ENCODE peak calls at places on chromosomes 7 and 10, in seven cellular contexts. S, K, L, V, F, E and P are unnamed samples.

GRCh38 chr10:58260334-58260733 is 7.4 kb downstream of the IPMK start:
- DNase-seq in E (no peak), F (no peak), S (no peak), L (no peak), V (no peak), K (no peak), P (no peak)

GRCh38 chr7:16051561-16052280 is 365.2 kb upstream of the MEOX2 start:
- DNase-seq in E (no peak), S (no peak), K (no peak), L (peak), V (no peak), F (peak), P (no peak)

GRCh38 chr7:131721660-131722059 is 165.2 kb upstream of the PODXL start:
- DNase-seq in K (no peak), F (no peak), S (no peak), E (no peak), L (no peak), V (no peak), P (no peak)

GRCh38 chr7:2567663-2568238 is 9.0 kb downstream of the IQCE start:
- DNase-seq in K (no peak), S (peak), E (peak), F (peak), L (peak), V (no peak), P (peak)

GRCh38 chr7:28389504-28390385 is 22.6 kb upstream of the CREB5 start:
- DNase-seq in E (peak), S (no peak), L (peak), K (no peak), F (peak), V (peak), P (peak)

GRCh38 chr7:114715907-114716306 is 206.0 kb upstream of the MDFIC start:
- DNase-seq in E (peak), K (no peak), L (no peak), F (peak), S (no peak), V (no peak), P (no peak)

GRCh38 chr7:143257501-143257900 is 5.7 kb upstream of the GSTK1 start:
- DNase-seq in V (no peak), K (no peak), S (no peak), F (no peak), E (peak), L (no peak), P (no peak)

GRCh38 chr10:132865851-132866600 is 76.3 kb downstream of the CFAP46 start:
- DNase-seq in S (peak), F (no peak), E (no peak), K (peak), V (no peak), L (no peak), P (no peak)

GRCh38 chr7:2904202-2904601 is 60.1 kb upstream of the GNA12 start:
- DNase-seq in K (no peak), F (no peak), E (no peak), L (no peak), V (no peak), S (no peak), P (no peak)

GRCh38 chr7:149277871-149278270 is 15.9 kb downstream of the ZNF783 start:
- DNase-seq in K (no peak), V (no peak), E (no peak), L (no peak), F (no peak), S (no peak), P (no peak)

GRCh38 chr10:124162774-124163354 is 69.5 kb upstream of the CHST15 start:
- DNase-seq in V (no peak), S (no peak), K (no peak), E (no peak), L (no peak), F (no peak), P (no peak)

GRCh38 chr7:157558061-157558460 is 221.3 kb downstream of the DNAJB6 start:
- DNase-seq in V (no peak), S (no peak), K (no peak), F (no peak), E (no peak), L (no peak), P (no peak)

GRCh38 chr7:141788296-141788695 is 1.7 kb upstream of the TAS2R5 start:
- DNase-seq in L (no peak), F (no peak), E (no peak), K (no peak), V (no peak), S (no peak), P (no peak)

DNA sequence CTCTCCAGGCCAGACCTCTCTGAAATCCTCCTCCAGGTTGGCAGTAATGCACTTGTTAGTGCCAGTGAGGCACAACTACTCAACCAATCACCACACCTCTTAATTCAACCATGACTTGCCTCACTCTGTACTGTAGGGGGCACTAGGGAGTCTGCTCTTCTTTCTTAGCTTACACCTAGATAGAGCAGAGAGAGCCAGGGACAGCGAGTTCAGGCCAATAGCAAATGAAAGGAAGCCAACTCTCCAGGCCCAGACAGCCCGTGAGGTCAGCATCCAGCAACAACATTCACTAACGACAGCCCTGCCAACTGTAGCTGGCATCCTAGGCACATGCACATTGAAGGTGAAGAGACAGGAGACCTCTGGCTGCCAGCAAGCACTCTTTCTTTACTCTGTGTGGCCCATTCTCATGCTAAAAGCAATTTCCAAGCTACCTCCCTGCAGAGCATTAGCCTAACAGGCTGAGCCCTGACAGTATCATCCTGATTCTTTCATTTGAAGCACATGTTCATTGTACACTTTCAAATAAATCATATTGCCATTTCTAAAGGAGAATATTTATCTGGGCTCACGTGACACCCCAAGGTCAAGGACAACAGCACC is 136.3 kb downstream of the DPY19L1 start:
- DNase-seq in K (no peak), V (no peak), L (peak), F (no peak), S (peak), E (peak), P (no peak)
- TF ChIP-seq CTCF in K (no peak), V (no peak), L (peak), F (peak), S (peak), E (peak), P (no peak)

DNA sequence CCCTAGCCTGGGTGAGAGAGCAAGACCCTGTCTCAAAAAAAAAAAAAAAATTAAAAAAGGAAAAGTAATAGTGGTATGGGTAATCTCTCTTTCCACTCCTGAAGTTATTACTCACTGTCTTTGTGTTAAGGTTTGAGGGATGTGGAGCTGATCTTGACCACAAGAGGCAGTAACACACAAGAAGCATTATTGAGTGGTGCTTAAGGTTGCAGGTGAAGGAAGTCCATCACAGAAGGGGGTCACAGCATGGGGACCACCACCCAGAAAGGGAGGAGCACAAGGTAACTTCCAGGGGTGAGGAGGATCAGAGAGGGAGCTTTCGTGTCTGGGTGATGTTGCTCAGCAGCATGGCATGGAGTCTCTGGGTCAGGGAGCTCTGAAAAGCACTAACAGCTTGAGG is 100.2 kb upstream of the DNAJC1 start:
- DNase-seq in K (no peak), V (no peak), L (peak), S (peak), E (peak), F (no peak), P (no peak)
- TF ChIP-seq CTCF in K (no peak), V (peak), L (peak), S (peak), E (no peak), F (peak), P (peak)

GRCh38 chr10:113953505-113954272 is 90.0 kb upstream of the ADRB1 start:
- DNase-seq in V (no peak), K (no peak), L (no peak), S (no peak), E (peak), F (no peak), P (no peak)
- TF ChIP-seq CTCF in V (no peak), K (no peak), L (peak), S (peak), E (no peak), F (peak), P (peak)

GRCh38 chr10:54800677-54801480 is at the start of gene PCDH15:
- DNase-seq in F (peak), L (no peak), E (peak), K (no peak), S (peak), V (no peak), P (no peak)
- TF ChIP-seq CTCF in F (peak), L (no peak), E (no peak), K (no peak), S (peak), V (no peak), P (no peak)

GRCh38 chr7:70044525-70044924 is 446.2 kb downstream of the AUTS2 start:
- DNase-seq in E (no peak), K (no peak), V (no peak), F (no peak), S (no peak), L (no peak), P (no peak)

GRCh38 chr7:70043139-70043538 is 444.9 kb downstream of the AUTS2 start:
- DNase-seq in E (peak), K (no peak), V (no peak), S (no peak), F (no peak), L (no peak), P (no peak)

GRCh38 chr7:70044064-70044463 is 445.8 kb downstream of the AUTS2 start:
- DNase-seq in K (no peak), S (peak), E (no peak), V (no peak), L (no peak), F (no peak), P (no peak)

GRCh38 chr7:70042533-70042932 is 444.3 kb downstream of the AUTS2 start:
- DNase-seq in F (peak), L (peak), E (peak), S (no peak), V (no peak), K (no peak), P (no peak)

DNA sequence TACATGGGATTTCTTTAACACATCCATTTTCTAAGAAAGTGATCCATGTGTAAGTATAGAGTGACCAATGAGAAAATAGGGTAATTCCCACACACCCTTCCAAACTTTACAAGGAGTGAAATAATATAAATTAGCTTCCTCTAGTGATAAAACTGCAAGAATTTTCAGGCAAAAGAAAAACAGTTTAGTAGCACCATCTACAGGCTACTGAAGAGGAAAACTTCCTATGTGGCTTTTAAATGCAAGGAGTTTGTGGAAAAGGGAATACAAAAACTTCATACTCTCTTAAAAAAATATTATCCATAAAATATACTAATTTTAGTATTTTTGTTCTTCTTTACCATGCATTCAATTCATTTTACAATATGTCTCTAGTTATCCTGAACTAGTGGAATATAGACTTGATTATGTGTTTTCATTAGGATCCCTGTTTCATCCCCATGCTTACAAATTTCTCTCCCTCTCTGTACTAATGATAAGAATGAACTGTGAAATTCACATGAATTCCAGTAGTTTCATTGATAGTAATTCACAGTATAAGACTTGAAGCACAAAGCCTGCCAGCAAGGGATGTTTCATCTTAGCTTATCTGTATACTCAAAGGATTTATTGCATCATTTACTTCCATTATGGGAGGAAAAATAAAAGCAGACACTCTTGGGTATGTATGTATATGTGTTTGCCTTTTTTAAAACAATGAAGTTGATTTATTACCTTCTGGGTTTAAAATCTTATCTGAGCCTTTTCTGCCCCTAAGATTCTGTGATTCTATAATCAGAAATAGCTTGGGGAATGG is 442.9 kb downstream of the AUTS2 start:
- DNase-seq in E (peak), K (no peak), V (no peak), F (peak), L (peak), S (no peak), P (no peak)
- TF ChIP-seq CTCF in E (peak), K (no peak), V (peak), F (peak), L (no peak), S (peak), P (no peak)

DNA sequence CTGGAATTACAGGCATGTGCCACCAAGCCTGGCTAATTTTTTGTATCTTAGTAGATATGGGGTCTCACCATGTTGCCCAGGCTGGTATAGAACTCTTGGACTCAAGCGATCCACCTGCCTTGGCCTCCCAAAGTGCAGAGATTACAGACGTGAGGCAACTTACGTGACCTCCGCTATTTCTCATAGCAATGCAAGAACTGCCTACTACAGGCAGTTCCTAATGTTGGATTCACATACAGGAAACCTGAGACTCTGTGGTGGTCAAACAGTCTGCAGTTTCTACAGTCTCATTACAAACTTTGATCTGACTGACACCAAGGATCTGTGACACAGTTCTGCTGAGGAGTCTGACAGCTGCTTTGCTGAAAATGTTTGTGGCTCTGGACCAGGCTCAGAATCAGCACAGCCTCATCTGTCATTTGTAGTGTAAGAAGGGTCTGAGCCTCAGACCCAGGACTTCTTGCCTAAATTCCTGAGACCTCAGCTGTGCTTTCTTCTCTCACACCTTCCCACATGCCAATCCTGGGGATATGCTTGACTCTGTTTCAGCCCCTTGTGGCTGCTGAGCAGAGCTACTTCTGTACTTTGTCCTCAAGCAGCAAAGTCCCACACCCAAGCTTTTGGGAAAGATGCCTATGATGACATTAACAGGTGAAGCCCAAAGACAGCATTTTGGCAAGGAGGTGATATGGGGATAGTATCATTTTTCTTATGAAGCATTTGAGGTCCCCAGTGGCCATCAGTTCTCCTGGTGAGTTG is 48.0 kb upstream of the CYP2C9 start:
- DNase-seq in K (no peak), L (no peak), S (peak), F (no peak), V (no peak), E (no peak), P (no peak)
- TF ChIP-seq CTCF in K (no peak), L (no peak), S (peak), F (no peak), V (no peak), E (no peak), P (no peak)

GRCh38 chr7:94449151-94449725 is 54.5 kb downstream of the COL1A2 start:
- DNase-seq in S (no peak), V (no peak), E (peak), F (peak), K (no peak), L (peak), P (no peak)
- TF ChIP-seq CTCF in S (peak), V (peak), E (peak), F (peak), K (no peak), L (peak), P (peak)

DNA sequence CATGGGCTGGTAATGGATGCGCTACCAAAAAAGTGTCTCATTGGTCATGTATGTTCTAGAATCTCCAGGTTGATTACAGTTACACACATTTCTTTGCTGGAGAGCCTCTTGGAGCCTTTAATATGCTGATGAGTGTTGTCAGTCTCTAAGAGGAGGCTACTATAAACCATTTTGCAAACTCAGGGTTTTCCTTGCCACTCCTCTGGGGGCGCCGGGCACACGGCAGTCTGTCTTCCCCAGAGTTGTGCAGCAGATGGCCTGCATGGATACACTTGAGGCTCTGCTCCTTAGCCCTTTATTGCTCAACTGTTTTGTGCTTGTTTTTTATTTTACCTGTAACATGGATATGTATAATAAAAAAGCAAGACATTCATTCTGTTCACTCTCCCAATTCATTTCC is 196.5 kb downstream of the ACTR3B start:
- DNase-seq in L (no peak), V (no peak), F (no peak), E (peak), S (no peak), K (no peak), P (no peak)
- TF ChIP-seq CTCF in L (no peak), V (no peak), F (no peak), E (no peak), S (peak), K (no peak), P (no peak)